ENCODE peak calls at places on chromosomes 11 and 22, in five cellular contexts. N is EH, O is ACHN, H is esophagus muscularis mucosa, W is BJ. C is an unnamed sample.
A peak's percentile ranks its signal among the peaks of the same experiment; 100 is the strongest.

GRCh38 chr11:131077340-131077739 is 161.1 kb upstream of the SNX19 start:
- DNase-seq in O (no peak), N (peak; percentile 78), W (no peak), H (no peak), C (peak; percentile 88)

GRCh38 chr11:33867996-33868645 is 23.8 kb downstream of the LMO2 start:
- DNase-seq in W (no peak), H (no peak), N (no peak), O (no peak), C (no peak)

GRCh38 chr11:126332221-126332711 is 23.2 kb upstream of the ST3GAL4 start:
- DNase-seq in O (peak; percentile 71), H (no peak), N (peak; percentile 93), W (peak; percentile 69), C (peak; percentile 92)

GRCh38 chr22:38290347-38290746 is 17.5 kb upstream of the TMEM184B start:
- DNase-seq in W (no peak), N (no peak), O (no peak), H (no peak), C (no peak)

GRCh38 chr22:32615874-32616564 is 141.4 kb downstream of the FBXO7 start:
- DNase-seq in W (no peak), O (no peak), N (no peak), H (no peak), C (no peak)

GRCh38 chr11:75557649-75558494 is 4.2 kb upstream of the SERPINH1 start:
- DNase-seq in H (no peak), O (peak; percentile 67), N (peak; percentile 97), W (peak; percentile 68), C (peak; percentile 84)

GRCh38 chr22:32761251-32761903 is 40.1 kb upstream of the TIMP3 start:
- DNase-seq in N (peak; percentile 86), H (no peak), W (no peak), O (no peak), C (peak; percentile 87)

GRCh38 chr11:103948331-103948730 is 88.1 kb upstream of the DDI1 start:
- DNase-seq in H (no peak), W (no peak), N (no peak), O (no peak), C (no peak)

GRCh38 chr11:19474954-19475811 is 234.4 kb upstream of the E2F8 start:
- DNase-seq in N (no peak), H (no peak), O (no peak), W (no peak), C (no peak)

GRCh38 chr11:5521540-5521939 is 5.0 kb upstream of the UBQLNL start:
- DNase-seq in H (no peak), W (no peak), O (no peak), N (no peak), C (peak; percentile 33)

GRCh38 chr11:47241740-47242400 is 6.7 kb downstream of the ACP2 start:
- DNase-seq in H (no peak), O (no peak), W (no peak), N (peak; percentile 45), C (peak; percentile 61)

GRCh38 chr11:45332486-45332934 is 46.4 kb upstream of the SYT13 start:
- DNase-seq in W (no peak), N (peak; percentile 43), O (peak; percentile 29), H (peak; percentile 90), C (peak; percentile 53)

GRCh38 chr11:19719960-19720359 is 7.3 kb downstream of the NAV2 start:
- DNase-seq in O (no peak), H (no peak), W (no peak), N (no peak), C (no peak)

GRCh38 chr11:109039611-109040010 is 374.7 kb downstream of the DDX10 start:
- DNase-seq in W (no peak), O (no peak), N (no peak), H (no peak), C (no peak)

GRCh38 chr11:116459644-116460043 is 313.1 kb downstream of the BUD13 start:
- DNase-seq in H (no peak), O (no peak), N (no peak), W (no peak), C (no peak)

GRCh38 chr11:111573821-111574249 is 28.4 kb upstream of the SIK2 start:
- DNase-seq in W (no peak), O (no peak), H (no peak), N (peak; percentile 32), C (no peak)

GRCh38 chr11:30406978-30407762 is 84.3 kb downstream of the ARL14EP start:
- DNase-seq in O (no peak), W (no peak), H (no peak), N (no peak), C (no peak)

GRCh38 chr11:69942333-69942820 is 123.2 kb upstream of the FGF3 start:
- DNase-seq in H (no peak), W (no peak), O (no peak), N (no peak), C (no peak)

GRCh38 chr22:27424319-27424718 is 377.2 kb downstream of the MN1 start:
- DNase-seq in H (no peak), W (no peak), O (no peak), N (peak; percentile 76), C (peak; percentile 19)

GRCh38 chr11:59191899-59192298 is 20.0 kb downstream of the DTX4 start:
- DNase-seq in W (no peak), H (no peak), N (no peak), O (no peak), C (no peak)

GRCh38 chr22:20205964-20206708 is 55.3 kb upstream of the CCDC188 start:
- DNase-seq in H (no peak), O (peak; percentile 76), W (peak; percentile 18), N (peak; percentile 77), C (peak; percentile 79)

GRCh38 chr11:36118084-36118483 is 171.1 kb downstream of the COMMD9 start:
- DNase-seq in H (no peak), O (no peak), N (no peak), W (no peak), C (no peak)

GRCh38 chr11:126339866-126340434 is 15.5 kb upstream of the ST3GAL4 start:
- DNase-seq in H (no peak), W (no peak), N (peak; percentile 64), O (no peak), C (no peak)

GRCh38 chr11:36376888-36377758 is 81.0 kb downstream of the PRR5L start:
- DNase-seq in N (peak; percentile 67), O (peak; percentile 59), H (no peak), W (no peak), C (peak; percentile 74)

GRCh38 chr11:35218956-35219355 is 80.0 kb downstream of the CD44 start:
- DNase-seq in N (peak; percentile 70), O (no peak), W (peak; percentile 26), H (no peak), C (no peak)

C was measured in ELR.